ENCODE peak calls at places on chromosomes 1 and 21, in five cellular contexts. One of them, this sample, is unnamed. For H3K4me1, the result is how much of the 10 kb centered on the place peaks cover.

GRCh38 chr1:23980725-23981063 is 567 bp upstream of the SRSF10 start:
- DNase-seq in PC-9: peak
- DNase-seq in H9: peak
- DNase-seq in IMR-90: peak
- DNase-seq in transverse colon: peak
- DNase-seq in this sample: peak

GRCh38 chr1:229230136-229230892 is 40.6 kb upstream of the RAB4A start:
- DNase-seq in IMR-90: no peak
- DNase-seq in transverse colon: no peak
- DNase-seq in H9: no peak
- DNase-seq in PC-9: peak
- DNase-seq in this sample: no peak

GRCh38 chr21:23542097-23542496 is 2065.2 kb downstream of the MRPL39 start:
- DNase-seq in IMR-90: no peak
- DNase-seq in PC-9: no peak
- DNase-seq in H9: no peak
- DNase-seq in transverse colon: no peak
- DNase-seq in this sample: no peak

GRCh38 chr1:51784997-51785421 is 93.5 kb downstream of the NRDC start:
- DNase-seq in H9: no peak
- DNase-seq in IMR-90: peak
- DNase-seq in transverse colon: no peak
- DNase-seq in PC-9: no peak
- DNase-seq in this sample: no peak

GRCh38 chr1:29272171-29272907 is 36.0 kb downstream of the PTPRU start:
- DNase-seq in IMR-90: no peak
- DNase-seq in H9: no peak
- DNase-seq in PC-9: no peak
- DNase-seq in transverse colon: no peak
- DNase-seq in this sample: no peak

GRCh38 chr1:162302660-162303344 is 73.9 kb downstream of the SPATA46 start:
- DNase-seq in IMR-90: peak
- DNase-seq in transverse colon: no peak
- DNase-seq in PC-9: no peak
- DNase-seq in H9: no peak
- DNase-seq in this sample: no peak

GRCh38 chr1:222161676-222162075 is 386.2 kb downstream of the HHIPL2 start:
- DNase-seq in transverse colon: no peak
- DNase-seq in IMR-90: peak
- DNase-seq in H9: no peak
- DNase-seq in PC-9: no peak
- DNase-seq in this sample: no peak

GRCh38 chr1:159646687-159647086 is 59.1 kb downstream of the APCS start:
- DNase-seq in PC-9: no peak
- DNase-seq in transverse colon: no peak
- DNase-seq in IMR-90: no peak
- DNase-seq in H9: no peak
- DNase-seq in this sample: no peak

GRCh38 chr1:227889047-227889862 is 58.5 kb downstream of the WNT9A start:
- DNase-seq in transverse colon: no peak
- DNase-seq in IMR-90: no peak
- DNase-seq in PC-9: no peak
- DNase-seq in H9: peak
- DNase-seq in this sample: peak

GRCh38 chr1:214990619-214991018 is 91.9 kb upstream of the KCNK2 start:
- DNase-seq in IMR-90: peak
- DNase-seq in H9: no peak
- DNase-seq in PC-9: no peak
- DNase-seq in transverse colon: no peak
- DNase-seq in this sample: no peak

GRCh38 chr1:160377585-160378206 is 10.8 kb downstream of the NHLH1 start:
- DNase-seq in transverse colon: no peak
- DNase-seq in PC-9: no peak
- DNase-seq in IMR-90: peak
- DNase-seq in H9: peak
- DNase-seq in this sample: no peak

GRCh38 chr21:29943885-29944284 is 4.1 kb upstream of the GRIK1 start:
- DNase-seq in PC-9: no peak
- DNase-seq in transverse colon: no peak
- DNase-seq in H9: no peak
- DNase-seq in IMR-90: no peak
- DNase-seq in this sample: no peak
- TF ChIP-seq CTCF in PC-9: peak
- TF ChIP-seq CTCF in transverse colon: no peak
- TF ChIP-seq CTCF in H9: peak
- TF ChIP-seq CTCF in IMR-90: no peak
- TF ChIP-seq CTCF in this sample: peak

GRCh38 chr1:236396665-236397043 is 2.6 kb downstream of the EDARADD start:
- DNase-seq in PC-9: no peak
- DNase-seq in H9: no peak
- DNase-seq in IMR-90: no peak
- DNase-seq in transverse colon: no peak
- DNase-seq in this sample: no peak
- H3K4me1 ChIP-seq in PC-9: under half
- H3K4me1 ChIP-seq in H9: under half
- H3K4me1 ChIP-seq in IMR-90: under half
- H3K4me1 ChIP-seq in transverse colon: under half
- H3K4me1 ChIP-seq in this sample: under half

GRCh38 chr1:111705841-111706240 is 33.4 kb downstream of the INKA2 start:
- DNase-seq in PC-9: no peak
- DNase-seq in H9: no peak
- DNase-seq in transverse colon: no peak
- DNase-seq in IMR-90: peak
- DNase-seq in this sample: no peak
- TF ChIP-seq CTCF in PC-9: no peak
- TF ChIP-seq CTCF in H9: no peak
- TF ChIP-seq CTCF in transverse colon: no peak
- TF ChIP-seq CTCF in IMR-90: no peak
- TF ChIP-seq CTCF in this sample: no peak

GRCh38 chr1:37473431-37474050 is 839 bp upstream of the ZC3H12A start:
- DNase-seq in transverse colon: no peak
- DNase-seq in PC-9: no peak
- DNase-seq in IMR-90: no peak
- DNase-seq in H9: no peak
- DNase-seq in this sample: peak

GRCh38 chr1:37474051-37474696 is at the start of gene ZC3H12A:
- DNase-seq in IMR-90: peak
- DNase-seq in H9: peak
- DNase-seq in transverse colon: peak
- DNase-seq in PC-9: peak
- DNase-seq in this sample: peak

GRCh38 chr1:37471345-37472231 is 2.8 kb upstream of the ZC3H12A start:
- DNase-seq in IMR-90: peak
- DNase-seq in H9: peak
- DNase-seq in PC-9: peak
- DNase-seq in transverse colon: peak
- DNase-seq in this sample: no peak

GRCh38 chr1:37472994-37473393 is 1.4 kb upstream of the ZC3H12A start:
- DNase-seq in transverse colon: no peak
- DNase-seq in H9: no peak
- DNase-seq in PC-9: no peak
- DNase-seq in IMR-90: no peak
- DNase-seq in this sample: no peak

DNA sequence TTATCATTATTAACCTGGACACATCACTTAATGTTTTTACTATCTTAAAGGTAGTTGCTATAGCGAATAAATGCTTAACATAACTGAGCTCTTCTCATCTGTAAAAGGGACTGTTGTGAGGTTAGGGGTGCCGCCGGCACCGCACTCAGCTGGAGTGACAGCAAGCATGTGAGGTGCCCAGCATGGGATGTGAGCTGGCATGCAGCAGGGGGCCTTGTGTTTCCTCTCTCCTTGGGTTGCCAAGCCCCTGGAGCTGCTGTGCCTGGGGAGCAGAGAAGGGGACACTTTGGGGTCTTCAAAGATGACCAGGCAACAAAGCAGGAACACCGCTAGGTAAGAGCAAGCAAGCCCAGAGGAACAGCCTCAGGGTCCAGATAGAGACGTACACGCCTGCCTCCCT is 2.1 kb upstream of the ZC3H12A start:
- DNase-seq in transverse colon: no peak
- DNase-seq in IMR-90: no peak
- DNase-seq in PC-9: peak
- DNase-seq in H9: no peak
- DNase-seq in this sample: no peak
- H3K4me1 ChIP-seq in transverse colon: half or more
- H3K4me1 ChIP-seq in IMR-90: under half
- H3K4me1 ChIP-seq in PC-9: under half
- H3K4me1 ChIP-seq in H9: under half
- H3K4me1 ChIP-seq in this sample: under half

DNA sequence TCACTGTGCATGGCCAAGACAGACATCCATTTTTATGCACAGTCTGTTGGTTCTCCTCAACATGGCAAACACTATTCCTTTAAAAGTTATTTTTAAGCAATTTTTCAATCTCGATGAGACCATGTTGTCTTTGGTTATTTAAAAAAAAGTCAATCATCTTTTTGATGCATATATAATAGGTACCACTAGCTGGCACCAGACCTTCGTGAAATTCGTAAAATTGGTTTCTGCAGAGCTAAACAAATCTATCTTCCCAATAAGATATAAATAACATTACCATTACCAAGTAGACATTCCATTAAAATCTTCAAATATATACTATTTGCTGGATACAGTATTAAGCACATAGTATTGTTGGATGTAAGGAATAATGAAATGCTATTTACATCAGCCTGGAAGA is 220.0 kb upstream of the GREM2 start:
- DNase-seq in transverse colon: no peak
- DNase-seq in H9: no peak
- DNase-seq in PC-9: no peak
- DNase-seq in IMR-90: no peak
- DNase-seq in this sample: no peak
- TF ChIP-seq CTCF in transverse colon: no peak
- TF ChIP-seq CTCF in H9: no peak
- TF ChIP-seq CTCF in PC-9: peak
- TF ChIP-seq CTCF in IMR-90: peak
- TF ChIP-seq CTCF in this sample: no peak

GRCh38 chr1:203035111-203036000 is 9.1 kb downstream of the PPFIA4 start:
- DNase-seq in H9: peak
- DNase-seq in PC-9: no peak
- DNase-seq in transverse colon: no peak
- DNase-seq in IMR-90: no peak
- DNase-seq in this sample: no peak
- H3K4me1 ChIP-seq in H9: under half
- H3K4me1 ChIP-seq in PC-9: under half
- H3K4me1 ChIP-seq in transverse colon: under half
- H3K4me1 ChIP-seq in IMR-90: under half
- H3K4me1 ChIP-seq in this sample: under half